ENCODE peak calls at places on chromosomes 1 and 21, in nine cellular contexts. J is fibroblast of lung; C is heart left ventricle; E is CD8-positive, alpha-beta T cell; G is left ventricle myocardium inferior; Y is hepatocyte; R is upper lobe of right lung; M is prostate gland; A is mammary epithelial cell. U is an unnamed sample.

GRCh38 chr1:205907794-205908193 is 35.5 kb downstream of the SLC26A9 start:
- DNase-seq in J (no peak), C (no peak), Y (peak; percentile 30), A (peak; percentile 30), E (no peak), R (no peak), G (no peak), M (no peak), U (peak; percentile 33)

GRCh38 chr21:44647222-44647552 is 973 bp downstream of the KRTAP10-11 start:
- DNase-seq in R (no peak), M (no peak), G (no peak), Y (no peak), C (no peak), A (no peak), E (no peak), J (no peak), U (no peak)

GRCh38 chr1:147115496-147115895 is 56.8 kb downstream of the PRKAB2 start:
- DNase-seq in A (no peak), Y (no peak), E (no peak), M (no peak), J (no peak), R (no peak), C (no peak), G (no peak), U (no peak)

GRCh38 chr1:3064901-3065300 is 4.1 kb upstream of the PRDM16 start:
- DNase-seq in R (peak; percentile 54), G (no peak), A (no peak), E (no peak), M (no peak), J (no peak), C (peak; percentile 37), Y (no peak), U (no peak)

GRCh38 chr1:155912056-155912536 is 947 bp upstream of the RIT1 start:
- DNase-seq in R (no peak), A (peak; percentile 23), J (no peak), M (no peak), E (no peak), Y (peak; percentile 19), G (no peak), C (no peak), U (no peak)

GRCh38 chr1:30471307-30471706 is 252.1 kb downstream of the MATN1 start:
- DNase-seq in C (no peak), J (no peak), M (no peak), G (no peak), Y (no peak), R (no peak), A (no peak), E (no peak), U (peak; percentile 23)

GRCh38 chr1:31951276-31951675 is 13.1 kb upstream of the PTP4A2 start:
- DNase-seq in R (no peak), C (no peak), Y (no peak), J (no peak), E (no peak), A (no peak), M (no peak), G (no peak), U (no peak)

GRCh38 chr1:150484861-150485260 is 2.4 kb upstream of the TARS2 start:
- DNase-seq in J (peak; percentile 40), G (no peak), R (no peak), C (no peak), E (no peak), M (no peak), Y (no peak), A (peak; percentile 53), U (no peak)

GRCh38 chr1:240526321-240526720 is 85.6 kb downstream of the GREM2 start:
- DNase-seq in A (no peak), Y (peak; percentile 18), G (no peak), E (no peak), C (no peak), J (no peak), M (no peak), R (no peak), U (no peak)

GRCh38 chr1:39297534-39297933 is 93.0 kb downstream of the MACF1 start:
- DNase-seq in R (no peak), G (no peak), Y (no peak), C (no peak), J (peak; percentile 82), E (no peak), A (no peak), M (no peak), U (no peak)

GRCh38 chr1:7159116-7159781 is 374.0 kb downstream of the CAMTA1 start:
- DNase-seq in J (no peak), C (no peak), R (no peak), M (no peak), Y (no peak), G (no peak), E (no peak), A (no peak), U (no peak)

GRCh38 chr1:245310605-245311531 is 156.1 kb downstream of the KIF26B start:
- DNase-seq in J (peak; percentile 20), G (no peak), C (no peak), M (no peak), R (no peak), A (no peak), E (no peak), Y (peak; percentile 18), U (no peak)

GRCh38 chr1:160521554-160521953 is 1.5 kb downstream of the SLAMF6 start:
- DNase-seq in C (no peak), R (no peak), J (no peak), E (no peak), M (no peak), Y (no peak), A (no peak), G (no peak), U (no peak)

GRCh38 chr1:201893431-201893830 is 4.7 kb downstream of the SHISA4 start:
- DNase-seq in Y (no peak), G (no peak), J (no peak), M (no peak), C (no peak), E (no peak), A (no peak), R (no peak), U (no peak)

GRCh38 chr1:200082329-200082728 is 54.8 kb downstream of the NR5A2 start:
- DNase-seq in R (no peak), M (no peak), J (no peak), E (no peak), G (no peak), A (no peak), C (no peak), Y (no peak), U (no peak)

GRCh38 chr1:3930282-3930681 is 30.2 kb upstream of the C1orf174 start:
- DNase-seq in C (no peak), A (no peak), G (no peak), R (no peak), E (no peak), J (no peak), M (no peak), Y (no peak), U (no peak)

GRCh38 chr21:32604484-32604883 is 7.7 kb downstream of the CFAP298 start:
- DNase-seq in J (no peak), G (no peak), R (no peak), Y (no peak), C (no peak), M (no peak), A (no peak), E (no peak), U (no peak)

GRCh38 chr1:208231929-208232360 is 12.2 kb downstream of the PLXNA2 start:
- DNase-seq in J (peak; percentile 80), E (no peak), M (no peak), A (no peak), C (no peak), G (no peak), R (no peak), Y (no peak), U (no peak)
- H3K4me1 ChIP-seq in J (peaks cover 10% of the 10 kb centered on the region), E (peaks cover 15% of the 10 kb centered on the region), M (no peaks in the 10 kb centered on the region), A (peaks cover 20% of the 10 kb centered on the region), C (peaks cover 43% of the 10 kb centered on the region), G (peaks cover 96% of the 10 kb centered on the region), R (peaks cover 85% of the 10 kb centered on the region), Y (peaks cover 40% of the 10 kb centered on the region), U (peaks cover 38% of the 10 kb centered on the region)

GRCh38 chr1:73104749-73105148 is 822.4 kb upstream of the NEGR1 start:
- DNase-seq in R (peak; percentile 53), M (no peak), E (no peak), A (no peak), Y (no peak), G (no peak), J (no peak), C (no peak), U (no peak)

GRCh38 chr1:73097917-73098316 is 815.6 kb upstream of the NEGR1 start:
- DNase-seq in M (no peak), A (no peak), G (no peak), E (no peak), J (no peak), R (no peak), Y (no peak), C (no peak), U (no peak)

GRCh38 chr1:73105755-73106154 is 823.4 kb upstream of the NEGR1 start:
- DNase-seq in A (no peak), E (no peak), J (no peak), C (no peak), R (peak; percentile 50), G (no peak), M (no peak), Y (no peak), U (no peak)

DNA sequence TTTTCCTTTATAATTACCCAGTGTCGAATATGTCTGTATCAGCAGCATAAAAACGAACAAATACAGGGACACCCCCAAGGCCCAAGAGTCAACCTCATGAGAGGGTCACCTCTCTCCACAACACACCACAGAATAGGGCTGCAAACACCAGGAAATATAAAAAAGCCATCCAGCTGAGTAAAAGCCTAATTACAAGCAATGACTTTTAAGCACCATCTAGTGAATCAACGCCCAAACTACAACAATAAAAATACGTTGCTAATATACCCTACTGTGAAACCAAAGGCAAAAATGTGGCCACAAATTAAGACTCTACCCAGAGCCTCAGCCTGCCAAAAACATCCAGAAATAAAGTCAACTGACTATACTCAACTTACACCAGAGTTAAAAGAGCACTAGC is 817.9 kb upstream of the NEGR1 start:
- DNase-seq in R (no peak), C (no peak), M (no peak), J (no peak), A (no peak), Y (no peak), E (no peak), G (no peak), U (no peak)
- TF ChIP-seq CTCF in R (no peak), C (no peak), M (no peak), J (no peak), A (no peak), Y (no peak), E (no peak), G (no peak), U (no peak)

GRCh38 chr1:208595236-208595635 is 351.1 kb upstream of the PLXNA2 start:
- DNase-seq in Y (no peak), R (no peak), C (no peak), G (no peak), J (no peak), A (no peak), M (no peak), E (no peak), U (no peak)
- H3K4me1 ChIP-seq in Y (no peaks in the 10 kb centered on the region), R (no peaks in the 10 kb centered on the region), C (no peaks in the 10 kb centered on the region), G (peaks cover 16% of the 10 kb centered on the region), J (no peaks in the 10 kb centered on the region), A (no peaks in the 10 kb centered on the region), M (no peaks in the 10 kb centered on the region), E (no peaks in the 10 kb centered on the region), U (no peaks in the 10 kb centered on the region)

DNA sequence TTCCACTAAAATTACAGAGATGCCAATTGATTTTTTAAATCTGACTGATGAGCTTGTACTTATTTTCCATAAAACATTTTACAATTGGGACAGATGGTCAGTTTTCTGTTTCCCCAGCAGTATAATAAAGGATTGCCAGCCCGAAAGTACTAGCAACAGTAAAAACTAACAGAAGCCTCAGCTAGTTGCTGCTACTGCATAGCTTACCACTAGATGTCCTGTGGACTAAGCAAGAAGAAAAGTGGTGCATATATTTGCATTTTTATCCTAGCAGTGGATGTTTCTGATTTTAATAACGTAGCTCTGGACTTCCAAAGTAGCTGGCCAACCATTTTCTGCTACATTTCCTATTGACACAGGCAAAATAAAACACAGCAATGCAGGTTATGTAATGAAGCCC is 241.5 kb downstream of the BARHL2 start:
- DNase-seq in G (no peak), J (peak; percentile 2), A (no peak), C (no peak), E (no peak), M (no peak), Y (peak; percentile 27), R (no peak), U (no peak)
- TF ChIP-seq CTCF in G (no peak), J (peak; percentile 7), A (peak; percentile 7), C (no peak), E (no peak), M (no peak), Y (peak; percentile 42), R (no peak), U (peak; percentile 31)